ENCODE peak calls at places on chromosomes 4 and X, in five cellular contexts. I is HCT116, H is H1, Z is endothelial cell of umbilical vein, L is ovary. K is an unnamed sample.

GRCh38 chr4:25873632-25874129 is 10.9 kb upstream of the SEL1L3 start:
- DNase-seq in I (no peak), H (no peak), Z (no peak), L (no peak), K (no peak)

GRCh38 chr4:498328-498919 is 532 bp downstream of the ZNF721 start:
- DNase-seq in I (no peak), H (no peak), Z (peak; percentile 18), L (no peak), K (no peak)

GRCh38 chr4:1578968-1579833 is 104.9 kb downstream of the FAM53A start:
- DNase-seq in I (peak; percentile 65), H (peak; percentile 79), Z (peak; percentile 34), L (peak; percentile 81), K (peak; percentile 92)

GRCh38 chr4:82905205-82905604 is 4.7 kb downstream of the THAP9 start:
- DNase-seq in I (no peak), H (no peak), Z (peak; percentile 58), L (no peak), K (peak; percentile 23)

GRCh38 chr4:18021720-18022571 is at the start of gene LCORL:
- DNase-seq in I (peak; percentile 93), H (peak; percentile 87), Z (peak; percentile 97), L (peak; percentile 95), K (peak; percentile 96)

GRCh38 chr4:38322709-38323108 is 341.3 kb upstream of the KLF3 start:
- DNase-seq in I (no peak), H (no peak), Z (no peak), L (peak; percentile 52), K (no peak)

GRCh38 chrX:21912989-21913388 is 27.5 kb upstream of the SMS start:
- DNase-seq in I (no peak), H (no peak), Z (no peak), L (no peak), K (no peak)

GRCh38 chr4:122775039-122775438 is 42.5 kb downstream of the BBS12 start:
- DNase-seq in I (no peak), H (no peak), Z (peak; percentile 91), L (no peak), K (no peak)

GRCh38 chr4:38871593-38871992 is 4.0 kb downstream of the FAM114A1 start:
- DNase-seq in I (no peak), H (no peak), Z (no peak), L (no peak), K (no peak)

GRCh38 chr4:107760281-107760947 is 40.4 kb upstream of the PAPSS1 start:
- DNase-seq in I (no peak), H (no peak), Z (peak; percentile 55), L (no peak), K (no peak)

GRCh38 chr4:95869961-95870500 is 30.1 kb downstream of the PDHA2 start:
- DNase-seq in I (no peak), H (no peak), Z (no peak), L (no peak), K (no peak)

GRCh38 chr4:150367326-150367725 is 214.6 kb upstream of the MAB21L2 start:
- DNase-seq in I (no peak), H (peak; percentile 54), Z (no peak), L (no peak), K (no peak)

GRCh38 chr4:3318561-3319021 is 25.8 kb downstream of the RGS12 start:
- DNase-seq in I (no peak), H (peak; percentile 91), Z (no peak), L (no peak), K (no peak)

GRCh38 chr4:54676062-54676461 is 18.3 kb downstream of the KIT start:
- DNase-seq in I (no peak), H (no peak), Z (no peak), L (no peak), K (no peak)

GRCh38 chr4:149645790-149646189 is 169.9 kb downstream of the IQCM start:
- DNase-seq in I (no peak), H (peak; percentile 51), Z (no peak), L (no peak), K (no peak)

GRCh38 chrX:154373340-154374306 is 811 bp downstream of the FLNA start:
- DNase-seq in I (peak; percentile 78), H (peak; percentile 72), Z (peak; percentile 70), L (peak; percentile 71), K (peak; percentile 48)

DNA sequence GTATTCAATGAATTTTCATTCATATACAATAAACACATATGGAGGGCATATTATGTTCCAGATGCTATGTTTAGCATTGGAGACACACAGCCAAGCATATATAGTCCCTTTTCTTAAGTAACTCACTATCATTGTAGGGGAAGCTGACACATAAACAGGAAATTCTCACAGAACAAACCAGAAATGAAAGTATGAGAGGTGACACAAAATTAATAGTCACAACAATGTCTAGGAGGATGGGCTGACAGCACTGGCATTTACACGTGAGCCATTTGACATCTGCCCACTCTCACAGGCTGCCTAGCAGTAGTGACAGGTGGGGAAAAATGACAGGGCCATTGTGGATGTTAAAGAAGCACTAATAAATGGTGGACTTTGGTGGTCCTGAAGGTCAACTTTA is 2.6 kb upstream of the CNOT6L start:
- DNase-seq in I (no peak), H (no peak), Z (peak; percentile 47), L (no peak), K (no peak)
- TF ChIP-seq POLR2A in I (no peak), H (no peak), Z (no peak), L (no peak), K (no peak)

DNA sequence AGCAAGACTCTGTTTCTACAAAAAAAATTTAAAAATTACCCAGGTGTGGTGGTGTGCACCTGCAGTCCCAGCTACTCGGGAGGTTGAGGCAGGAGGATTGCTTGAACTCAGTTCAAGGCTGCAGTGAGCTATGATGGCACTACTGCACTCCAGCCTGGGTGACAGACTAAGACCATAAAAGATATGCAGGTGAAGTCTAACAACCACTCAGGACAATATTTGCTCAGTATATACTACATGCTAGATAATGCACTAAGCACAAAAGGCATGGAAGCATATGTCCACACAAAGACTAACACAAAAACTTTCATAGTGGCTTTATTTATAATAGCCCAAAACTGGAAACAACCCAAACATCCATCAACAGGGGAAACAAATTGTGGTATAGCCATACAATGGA is 57.7 kb upstream of the TXK start:
- DNase-seq in I (no peak), H (no peak), Z (no peak), L (no peak), K (no peak)
- TF ChIP-seq POLR2A in I (no peak), H (no peak), Z (no peak), L (no peak), K (no peak)

GRCh38 chrX:74422576-74423288 is 1.4 kb downstream of the SLC16A2 start:
- DNase-seq in I (no peak), H (peak; percentile 70), Z (peak; percentile 7), L (peak; percentile 77), K (no peak)
- TF ChIP-seq POLR2A in I (no peak), H (peak; percentile 56), Z (no peak), L (peak; percentile 27), K (no peak)

GRCh38 chr4:128169245-128169644 is 108.1 kb downstream of the LARP1B start:
- DNase-seq in I (no peak), H (no peak), Z (no peak), L (no peak), K (no peak)
- TF ChIP-seq POLR2A in I (no peak), H (no peak), Z (no peak), L (no peak), K (no peak)

GRCh38 chr4:89162486-89162885 is 51.2 kb downstream of the TIGD2 start:
- DNase-seq in I (no peak), H (no peak), Z (no peak), L (no peak), K (no peak)
- TF ChIP-seq POLR2A in I (no peak), H (no peak), Z (no peak), L (no peak), K (no peak)

GRCh38 chrX:7927259-7928167 is at the start of gene PNPLA4:
- DNase-seq in I (peak; percentile 72), H (peak; percentile 85), Z (peak; percentile 73), L (peak; percentile 93), K (peak; percentile 90)
- TF ChIP-seq POLR2A in I (peak; percentile 73), H (peak; percentile 88), Z (no peak), L (no peak), K (peak; percentile 71)

K was measured in erythroblast.